ENCODE peak calls at places on chromosomes 16 and 17, in six cellular contexts. One of them, this sample, is unnamed.

GRCh38 chr17:1040216-1040600 is 43.3 kb downstream of the TIMM22 start:
- DNase-seq in brain microvascular endothelial cell: no peak
- DNase-seq in uterus: no peak
- DNase-seq in AG10803: peak
- DNase-seq in colonic mucosa: no peak
- DNase-seq in MM.1S: no peak
- DNase-seq in this sample: no peak

GRCh38 chr17:14755002-14755401 is 454.1 kb downstream of the HS3ST3B1 start:
- DNase-seq in brain microvascular endothelial cell: no peak
- DNase-seq in uterus: no peak
- DNase-seq in AG10803: peak
- DNase-seq in colonic mucosa: no peak
- DNase-seq in MM.1S: no peak
- DNase-seq in this sample: no peak

GRCh38 chr17:4483012-4483840 is 15.5 kb upstream of the SPNS2 start:
- DNase-seq in brain microvascular endothelial cell: no peak
- DNase-seq in uterus: no peak
- DNase-seq in AG10803: no peak
- DNase-seq in colonic mucosa: peak
- DNase-seq in MM.1S: no peak
- DNase-seq in this sample: no peak

GRCh38 chr16:30786115-30786935 is 680 bp downstream of the ZNF629 start:
- DNase-seq in brain microvascular endothelial cell: peak
- DNase-seq in uterus: peak
- DNase-seq in AG10803: peak
- DNase-seq in colonic mucosa: peak
- DNase-seq in MM.1S: no peak
- DNase-seq in this sample: peak

GRCh38 chr17:49779730-49780220 is 8.7 kb upstream of the KAT7 start:
- DNase-seq in brain microvascular endothelial cell: peak
- DNase-seq in uterus: no peak
- DNase-seq in AG10803: peak
- DNase-seq in colonic mucosa: peak
- DNase-seq in MM.1S: peak
- DNase-seq in this sample: peak

GRCh38 chr17:8904201-8904600 is 36.7 kb upstream of the PIK3R6 start:
- DNase-seq in brain microvascular endothelial cell: no peak
- DNase-seq in uterus: no peak
- DNase-seq in AG10803: no peak
- DNase-seq in colonic mucosa: no peak
- DNase-seq in MM.1S: no peak
- DNase-seq in this sample: no peak

GRCh38 chr17:80921741-80922579 is 69.7 kb upstream of the CHMP6 start:
- DNase-seq in brain microvascular endothelial cell: no peak
- DNase-seq in uterus: no peak
- DNase-seq in AG10803: no peak
- DNase-seq in colonic mucosa: no peak
- DNase-seq in MM.1S: no peak
- DNase-seq in this sample: no peak

GRCh38 chr17:20267459-20267842 is 199.9 kb downstream of the LGALS9B start:
- DNase-seq in brain microvascular endothelial cell: no peak
- DNase-seq in uterus: no peak
- DNase-seq in AG10803: no peak
- DNase-seq in colonic mucosa: no peak
- DNase-seq in MM.1S: peak
- DNase-seq in this sample: no peak

GRCh38 chr17:74274060-74274702 is at the start of gene DNAI2:
- DNase-seq in brain microvascular endothelial cell: no peak
- DNase-seq in uterus: no peak
- DNase-seq in AG10803: no peak
- DNase-seq in colonic mucosa: no peak
- DNase-seq in MM.1S: no peak
- DNase-seq in this sample: no peak

GRCh38 chr17:80845121-80845862 is 146.3 kb upstream of the CHMP6 start:
- DNase-seq in brain microvascular endothelial cell: no peak
- DNase-seq in uterus: no peak
- DNase-seq in AG10803: no peak
- DNase-seq in colonic mucosa: no peak
- DNase-seq in MM.1S: no peak
- DNase-seq in this sample: no peak

GRCh38 chr16:49890876-49891275 is 35.0 kb upstream of the ZNF423 start:
- DNase-seq in brain microvascular endothelial cell: no peak
- DNase-seq in uterus: no peak
- DNase-seq in AG10803: no peak
- DNase-seq in colonic mucosa: peak
- DNase-seq in MM.1S: no peak
- DNase-seq in this sample: no peak

GRCh38 chr17:2551493-2551892 is 39.8 kb upstream of the METTL16 start:
- DNase-seq in brain microvascular endothelial cell: no peak
- DNase-seq in uterus: no peak
- DNase-seq in AG10803: no peak
- DNase-seq in colonic mucosa: no peak
- DNase-seq in MM.1S: no peak
- DNase-seq in this sample: no peak

GRCh38 chr16:73530529-73530928 is 482.6 kb upstream of the ZFHX3 start:
- DNase-seq in brain microvascular endothelial cell: no peak
- DNase-seq in uterus: no peak
- DNase-seq in AG10803: no peak
- DNase-seq in colonic mucosa: no peak
- DNase-seq in MM.1S: no peak
- DNase-seq in this sample: no peak

GRCh38 chr16:77409311-77409710 is 25.5 kb downstream of the ADAMTS18 start:
- DNase-seq in brain microvascular endothelial cell: no peak
- DNase-seq in uterus: no peak
- DNase-seq in AG10803: no peak
- DNase-seq in colonic mucosa: no peak
- DNase-seq in MM.1S: no peak
- DNase-seq in this sample: no peak

GRCh38 chr17:930258-930657 is 49.3 kb downstream of the NXN start:
- DNase-seq in brain microvascular endothelial cell: no peak
- DNase-seq in uterus: no peak
- DNase-seq in AG10803: no peak
- DNase-seq in colonic mucosa: no peak
- DNase-seq in MM.1S: no peak
- DNase-seq in this sample: no peak

GRCh38 chr16:53925011-53925410 is 221.1 kb downstream of the FTO start:
- DNase-seq in brain microvascular endothelial cell: no peak
- DNase-seq in uterus: no peak
- DNase-seq in AG10803: no peak
- DNase-seq in colonic mucosa: no peak
- DNase-seq in MM.1S: no peak
- DNase-seq in this sample: no peak

GRCh38 chr17:81396278-81396721 is 1.0 kb downstream of the BAHCC1 start:
- DNase-seq in brain microvascular endothelial cell: no peak
- DNase-seq in uterus: no peak
- DNase-seq in AG10803: peak
- DNase-seq in colonic mucosa: no peak
- DNase-seq in MM.1S: no peak
- DNase-seq in this sample: no peak

GRCh38 chr17:38798614-38799500 is 499 bp downstream of the PIP4K2B start:
- DNase-seq in brain microvascular endothelial cell: peak
- DNase-seq in uterus: no peak
- DNase-seq in AG10803: peak
- DNase-seq in colonic mucosa: peak
- DNase-seq in MM.1S: peak
- DNase-seq in this sample: peak

GRCh38 chr17:43530303-43531081 is 15.6 kb downstream of the ETV4 start:
- DNase-seq in brain microvascular endothelial cell: peak
- DNase-seq in uterus: peak
- DNase-seq in AG10803: peak
- DNase-seq in colonic mucosa: no peak
- DNase-seq in MM.1S: no peak
- DNase-seq in this sample: peak

GRCh38 chr16:72036098-72036497 is 18.2 kb upstream of the HP start:
- DNase-seq in brain microvascular endothelial cell: no peak
- DNase-seq in uterus: no peak
- DNase-seq in AG10803: no peak
- DNase-seq in colonic mucosa: no peak
- DNase-seq in MM.1S: no peak
- DNase-seq in this sample: no peak

GRCh38 chr17:47305302-47305923 is 18.3 kb upstream of the EFCAB13 start:
- DNase-seq in brain microvascular endothelial cell: peak
- DNase-seq in uterus: no peak
- DNase-seq in AG10803: peak
- DNase-seq in colonic mucosa: no peak
- DNase-seq in MM.1S: no peak
- DNase-seq in this sample: peak

GRCh38 chr17:56939869-56940484 is 20.9 kb downstream of the COIL start:
- DNase-seq in brain microvascular endothelial cell: no peak
- DNase-seq in uterus: no peak
- DNase-seq in AG10803: peak
- DNase-seq in colonic mucosa: no peak
- DNase-seq in MM.1S: peak
- DNase-seq in this sample: peak

GRCh38 chr16:72189865-72190371 is 18.0 kb upstream of the PMFBP1 start:
- DNase-seq in brain microvascular endothelial cell: peak
- DNase-seq in uterus: no peak
- DNase-seq in AG10803: peak
- DNase-seq in colonic mucosa: no peak
- DNase-seq in MM.1S: no peak
- DNase-seq in this sample: peak

GRCh38 chr16:2483160-2483559 is 8.2 kb downstream of the TBC1D24 start:
- DNase-seq in brain microvascular endothelial cell: no peak
- DNase-seq in uterus: no peak
- DNase-seq in AG10803: peak
- DNase-seq in colonic mucosa: no peak
- DNase-seq in MM.1S: no peak
- DNase-seq in this sample: peak

GRCh38 chr17:73803867-73804539 is 159.8 kb upstream of the SDK2 start:
- DNase-seq in brain microvascular endothelial cell: no peak
- DNase-seq in uterus: no peak
- DNase-seq in AG10803: no peak
- DNase-seq in colonic mucosa: no peak
- DNase-seq in MM.1S: no peak
- DNase-seq in this sample: no peak

GRCh38 chr17:40726919-40727318 is 23.4 kb upstream of the KRT24 start:
- DNase-seq in brain microvascular endothelial cell: no peak
- DNase-seq in uterus: no peak
- DNase-seq in AG10803: no peak
- DNase-seq in colonic mucosa: no peak
- DNase-seq in MM.1S: no peak
- DNase-seq in this sample: peak
- TF ChIP-seq CTCF in brain microvascular endothelial cell: peak
- TF ChIP-seq CTCF in uterus: no peak
- TF ChIP-seq CTCF in AG10803: peak
- TF ChIP-seq CTCF in colonic mucosa: no peak
- TF ChIP-seq CTCF in MM.1S: peak
- TF ChIP-seq CTCF in this sample: peak

GRCh38 chr17:58330544-58330996 is 2.0 kb upstream of the TSPOAP1 start:
- DNase-seq in brain microvascular endothelial cell: no peak
- DNase-seq in uterus: no peak
- DNase-seq in AG10803: no peak
- DNase-seq in colonic mucosa: no peak
- DNase-seq in MM.1S: no peak
- DNase-seq in this sample: no peak

GRCh38 chr17:58329808-58330543 is 1.4 kb upstream of the TSPOAP1 start:
- DNase-seq in brain microvascular endothelial cell: no peak
- DNase-seq in uterus: no peak
- DNase-seq in AG10803: no peak
- DNase-seq in colonic mucosa: no peak
- DNase-seq in MM.1S: peak
- DNase-seq in this sample: no peak

GRCh38 chr17:58332720-58333395 is 4.3 kb upstream of the TSPOAP1 start:
- DNase-seq in brain microvascular endothelial cell: no peak
- DNase-seq in uterus: no peak
- DNase-seq in AG10803: no peak
- DNase-seq in colonic mucosa: no peak
- DNase-seq in MM.1S: peak
- DNase-seq in this sample: no peak

GRCh38 chr17:58331815-58332719 is 3.5 kb upstream of the TSPOAP1 start:
- DNase-seq in brain microvascular endothelial cell: no peak
- DNase-seq in uterus: peak
- DNase-seq in AG10803: no peak
- DNase-seq in colonic mucosa: peak
- DNase-seq in MM.1S: peak
- DNase-seq in this sample: no peak

GRCh38 chr17:58330997-58331814 is 2.6 kb upstream of the TSPOAP1 start:
- DNase-seq in brain microvascular endothelial cell: no peak
- DNase-seq in uterus: no peak
- DNase-seq in AG10803: no peak
- DNase-seq in colonic mucosa: peak
- DNase-seq in MM.1S: peak
- DNase-seq in this sample: no peak
- H3K4me3 ChIP-seq in brain microvascular endothelial cell: no peak
- H3K4me3 ChIP-seq in uterus: no peak
- H3K4me3 ChIP-seq in AG10803: no peak
- H3K4me3 ChIP-seq in colonic mucosa: peak
- H3K4me3 ChIP-seq in MM.1S: peak
- H3K4me3 ChIP-seq in this sample: no peak

DNA sequence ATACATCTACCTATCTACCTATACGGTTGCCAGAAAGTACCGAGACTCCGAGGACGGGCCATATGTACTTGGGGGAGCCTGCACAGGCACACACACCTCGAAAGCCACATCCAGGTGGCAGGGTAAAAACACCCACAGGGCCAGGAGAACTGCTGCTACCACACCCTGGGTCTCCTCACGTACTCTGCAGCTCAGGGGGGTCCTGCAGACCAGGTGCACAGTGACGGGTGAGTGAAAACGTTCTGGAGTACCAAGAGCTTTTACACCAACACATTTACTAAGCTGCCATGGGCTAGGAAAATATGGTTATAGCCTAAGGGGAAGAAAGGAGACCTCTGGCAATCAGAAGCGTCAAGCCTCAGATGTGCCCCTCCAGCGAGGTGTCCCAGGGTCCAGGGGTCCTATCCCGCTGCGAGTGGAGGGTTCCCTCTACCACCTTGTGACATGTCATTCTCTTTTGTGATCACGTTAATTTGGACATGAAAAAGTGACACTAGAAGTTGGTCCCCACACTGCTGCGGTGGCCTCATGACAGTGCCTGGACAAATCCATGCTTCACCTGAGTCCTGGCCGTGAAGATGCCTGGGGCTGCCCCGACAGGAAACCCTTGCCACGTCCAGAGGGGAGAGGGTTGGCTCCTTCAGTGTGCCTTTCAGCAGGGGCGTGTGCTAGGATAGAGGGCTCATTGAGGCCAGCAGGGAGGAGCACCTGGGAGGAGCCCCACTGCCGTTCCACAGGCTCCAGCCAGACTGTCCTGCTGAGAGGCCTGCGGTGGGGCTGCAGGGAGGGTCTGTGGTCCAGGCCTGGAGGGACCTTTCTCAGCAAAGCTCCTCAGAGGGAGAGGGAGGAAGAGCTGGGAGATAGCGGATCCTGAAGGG is 1.8 kb downstream of the CANT1 start:
- DNase-seq in brain microvascular endothelial cell: no peak
- DNase-seq in uterus: peak
- DNase-seq in AG10803: no peak
- DNase-seq in colonic mucosa: peak
- DNase-seq in MM.1S: no peak
- DNase-seq in this sample: no peak
- TF ChIP-seq CTCF in brain microvascular endothelial cell: no peak
- TF ChIP-seq CTCF in uterus: no peak
- TF ChIP-seq CTCF in AG10803: no peak
- TF ChIP-seq CTCF in colonic mucosa: no peak
- TF ChIP-seq CTCF in MM.1S: no peak
- TF ChIP-seq CTCF in this sample: no peak

DNA sequence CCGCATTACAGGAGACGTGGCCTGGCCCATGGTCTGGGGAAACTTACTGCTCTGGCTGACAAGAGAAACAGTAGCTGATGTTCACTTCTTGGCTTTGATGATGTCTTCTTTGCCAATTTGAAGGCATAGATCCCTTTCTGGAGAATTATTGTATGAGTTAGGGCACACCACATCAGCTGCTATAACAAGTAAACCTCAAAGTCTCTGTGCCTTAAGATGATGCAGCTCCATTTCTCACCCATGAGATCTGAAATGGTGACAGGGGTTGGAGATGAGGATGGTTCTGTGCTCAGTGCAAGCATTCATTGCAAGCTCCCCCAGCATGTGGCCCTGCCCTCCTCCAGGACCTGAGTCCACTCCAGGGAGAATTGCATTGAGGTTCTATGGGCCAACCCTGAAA is 157.4 kb downstream of the IRX5 start:
- DNase-seq in brain microvascular endothelial cell: no peak
- DNase-seq in uterus: no peak
- DNase-seq in AG10803: no peak
- DNase-seq in colonic mucosa: no peak
- DNase-seq in MM.1S: no peak
- DNase-seq in this sample: no peak
- H3K4me3 ChIP-seq in brain microvascular endothelial cell: no peak
- H3K4me3 ChIP-seq in uterus: no peak
- H3K4me3 ChIP-seq in AG10803: no peak
- H3K4me3 ChIP-seq in colonic mucosa: no peak
- H3K4me3 ChIP-seq in MM.1S: no peak
- H3K4me3 ChIP-seq in this sample: no peak